ENCODE peak calls at places on chromosomes 13 and 19, in four cellular contexts. I is mesenchymal stem cell, U is left lung, P is fibroblast of villous mesenchyme. C is an unnamed sample.

GRCh38 chr19:53101518-53101917 is 1.7 kb downstream of the ZNF160 start:
- DNase-seq in I (no peak), U (no peak), P (no peak), C (no peak)

GRCh38 chr13:110018009-110018408 is 231.6 kb upstream of the IRS2 start:
- DNase-seq in U (no peak), P (no peak), I (no peak), C (no peak)

GRCh38 chr19:14450168-14450874 is 17.2 kb downstream of the PKN1 start:
- DNase-seq in I (peak), P (peak), U (no peak), C (no peak)

GRCh38 chr13:65314008-65314407 is 1916.1 kb downstream of the PCDH9 start:
- DNase-seq in U (no peak), P (no peak), I (no peak), C (no peak)

GRCh38 chr13:59702269-59702668 is 461.5 kb downstream of the DIAPH3 start:
- DNase-seq in P (no peak), U (no peak), I (no peak), C (no peak)

GRCh38 chr13:47858678-47859050 is 142.4 kb downstream of the SUCLA2 start:
- DNase-seq in U (no peak), I (peak), P (peak), C (no peak)

GRCh38 chr19:8262431-8262830 is 45.7 kb downstream of the CD320 start:
- DNase-seq in I (no peak), P (no peak), U (peak), C (no peak)

GRCh38 chr13:44903596-44903995 is 85.7 kb downstream of the NUFIP1 start:
- DNase-seq in P (peak), U (peak), I (peak), C (no peak)

GRCh38 chr13:50386527-50387123 is 371.4 kb downstream of the KCNRG start:
- DNase-seq in I (peak), P (peak), U (no peak), C (no peak)

GRCh38 chr13:106277483-106278154 is 257.8 kb downstream of the EFNB2 start:
- DNase-seq in P (no peak), I (no peak), U (no peak), C (no peak)